ENCODE peak calls at places on chromosomes 13 and 19, in four cellular contexts. T, M, Z and Y are unnamed samples.

GRCh38 chr19:7004313-7004931 is 16.8 kb downstream of the MBD3L2B start:
- DNase-seq in Z (peak), T (peak), M (peak), Y (peak)

GRCh38 chr13:64718116-64718515 is 2512.0 kb downstream of the PCDH9 start:
- DNase-seq in Z (no peak), M (no peak), T (no peak), Y (no peak)

GRCh38 chr19:2477732-2478191 is 1.8 kb downstream of the GADD45B start:
- DNase-seq in T (no peak), Z (no peak), M (no peak), Y (no peak)

GRCh38 chr19:12513531-12514061 is 29.0 kb upstream of the ZNF709 start:
- DNase-seq in T (no peak), M (no peak), Z (no peak), Y (no peak)

GRCh38 chr19:11096210-11096841 is 7.1 kb downstream of the LDLR start:
- DNase-seq in M (no peak), T (no peak), Z (no peak), Y (no peak)

GRCh38 chr13:95924389-95924994 is 128.7 kb downstream of the UGGT2 start:
- DNase-seq in Z (no peak), T (peak), M (peak), Y (peak)

GRCh38 chr13:64928704-64929499 is 2301.2 kb downstream of the PCDH9 start:
- DNase-seq in T (peak), Z (no peak), M (no peak), Y (peak)

GRCh38 chr13:18943721-18944391 is 237.8 kb downstream of the TUBA3C start:
- DNase-seq in T (no peak), M (no peak), Z (no peak), Y (no peak)

GRCh38 chr19:34254552-34255432 is at the start of gene GARRE1:
- DNase-seq in M (no peak), Z (peak), T (no peak), Y (no peak)

GRCh38 chr19:5799247-5800241 is 5.3 kb upstream of the NRTN start:
- DNase-seq in M (no peak), T (no peak), Z (peak), Y (no peak)

GRCh38 chr13:106528711-106529414 is 6.6 kb downstream of the EFNB2 start:
- DNase-seq in Z (no peak), M (no peak), T (no peak), Y (no peak)

GRCh38 chr19:5148794-5149190 is 179.9 kb downstream of the KDM4B start:
- DNase-seq in T (no peak), Z (no peak), M (no peak), Y (no peak)

GRCh38 chr13:111963031-111963430 is 103.9 kb upstream of the SOX1 start:
- DNase-seq in Z (no peak), M (no peak), T (no peak), Y (no peak)

GRCh38 chr13:77143325-77143907 is 116.5 kb upstream of the FBXL3 start:
- DNase-seq in M (peak), Z (no peak), T (no peak), Y (peak)

GRCh38 chr19:4454952-4455738 is 2.4 kb downstream of the UBXN6 start:
- DNase-seq in Z (peak), T (no peak), M (no peak), Y (no peak)

GRCh38 chr13:106649495-106649894 is 81.6 kb upstream of the ARGLU1 start:
- DNase-seq in T (no peak), Z (no peak), M (no peak), Y (no peak)

GRCh38 chr19:46088101-46088500 is 36.4 kb downstream of the IGFL3 start:
- DNase-seq in M (no peak), Z (no peak), T (no peak), Y (no peak)

GRCh38 chr19:35913589-35913988 is 5.5 kb upstream of the TYROBP start:
- DNase-seq in Z (no peak), M (no peak), T (no peak), Y (no peak)

GRCh38 chr19:35911173-35911572 is 3.1 kb upstream of the TYROBP start:
- DNase-seq in M (no peak), Z (no peak), T (no peak), Y (no peak)

GRCh38 chr19:35908977-35909683 is 1.0 kb upstream of the TYROBP start:
- DNase-seq in T (no peak), M (no peak), Z (peak), Y (no peak)

GRCh38 chr19:35909684-35910035 is 1.6 kb upstream of the TYROBP start:
- DNase-seq in Z (no peak), M (no peak), T (no peak), Y (no peak)

DNA sequence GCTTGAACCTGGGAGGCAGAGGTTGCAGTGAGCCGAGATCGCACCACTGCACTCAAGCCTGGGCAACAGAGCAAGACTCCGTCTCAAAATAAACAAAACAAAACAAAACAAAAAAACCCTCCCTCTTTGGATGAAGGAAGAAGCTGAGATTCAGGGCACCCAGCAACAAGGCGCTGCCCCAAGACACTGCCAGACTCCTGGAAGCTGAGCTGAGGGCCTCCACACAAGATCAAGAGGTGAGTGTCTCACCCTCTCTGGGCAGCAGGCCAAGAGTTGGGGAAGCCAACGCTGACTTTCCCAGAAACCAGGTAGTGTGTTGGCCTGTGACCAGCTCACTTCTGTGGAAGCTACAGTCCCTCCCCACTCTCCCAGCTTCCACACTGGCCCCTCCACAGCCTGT is 3.7 kb upstream of the TYROBP start:
- DNase-seq in T (peak), Z (peak), M (no peak), Y (no peak)
- TF ChIP-seq TCF7L2 in T (no peak), Z (no peak), M (no peak), Y (no peak)

GRCh38 chr13:113838711-113839201 is 25.1 kb downstream of the GAS6 start:
- DNase-seq in T (no peak), M (no peak), Z (no peak), Y (no peak)

GRCh38 chr13:113839536-113840204 is 24.2 kb downstream of the GAS6 start:
- DNase-seq in T (no peak), Z (no peak), M (no peak), Y (no peak)

GRCh38 chr13:113841355-113841653 is 22.6 kb downstream of the GAS6 start:
- DNase-seq in T (no peak), M (no peak), Z (no peak), Y (no peak)

GRCh38 chr13:113842336-113843062 is 21.4 kb downstream of the GAS6 start:
- DNase-seq in Z (no peak), M (no peak), T (no peak), Y (no peak)

DNA sequence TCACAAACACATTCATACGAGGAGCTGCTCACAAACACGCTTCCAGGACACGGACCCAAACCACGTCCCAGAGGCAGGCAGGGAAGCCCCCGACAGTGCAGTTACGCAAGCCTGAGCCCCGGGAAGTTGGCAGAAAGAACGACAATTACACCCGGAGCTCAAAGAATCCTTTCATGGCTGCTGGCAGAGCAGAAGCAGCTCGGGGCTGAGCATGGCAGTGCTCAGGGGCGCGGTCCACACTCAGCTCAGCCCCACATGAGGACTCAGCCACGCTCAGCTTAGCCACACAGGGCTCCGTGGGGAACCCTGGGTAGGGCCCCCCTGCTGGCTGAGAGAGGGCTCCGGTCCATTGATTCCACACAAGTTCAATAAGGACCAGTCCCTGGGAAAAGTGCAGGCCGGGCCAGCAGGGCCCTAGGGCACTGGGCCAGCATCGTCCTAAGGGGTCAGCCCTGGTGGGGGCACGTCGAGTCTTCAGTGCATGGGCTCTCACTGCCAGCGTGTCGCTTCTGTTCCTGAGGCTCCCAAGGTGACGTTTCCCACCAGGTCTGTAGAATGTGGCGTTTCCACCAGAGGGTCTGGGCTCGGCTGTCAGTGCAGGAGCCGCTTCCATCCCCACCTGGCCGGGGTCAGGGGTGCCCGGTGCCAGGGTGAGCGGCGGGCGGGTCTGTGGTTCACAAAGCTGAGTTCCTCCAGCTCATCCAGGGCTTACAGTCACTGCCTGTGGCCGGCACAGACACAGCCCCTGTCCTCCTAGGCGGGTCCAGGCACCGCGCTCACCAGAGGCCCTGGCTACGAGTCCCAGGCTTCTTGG is 23.1 kb downstream of the GAS6 start:
- DNase-seq in M (no peak), T (no peak), Z (no peak), Y (no peak)
- TF ChIP-seq TCF7L2 in M (no peak), T (no peak), Z (no peak), Y (no peak)

DNA sequence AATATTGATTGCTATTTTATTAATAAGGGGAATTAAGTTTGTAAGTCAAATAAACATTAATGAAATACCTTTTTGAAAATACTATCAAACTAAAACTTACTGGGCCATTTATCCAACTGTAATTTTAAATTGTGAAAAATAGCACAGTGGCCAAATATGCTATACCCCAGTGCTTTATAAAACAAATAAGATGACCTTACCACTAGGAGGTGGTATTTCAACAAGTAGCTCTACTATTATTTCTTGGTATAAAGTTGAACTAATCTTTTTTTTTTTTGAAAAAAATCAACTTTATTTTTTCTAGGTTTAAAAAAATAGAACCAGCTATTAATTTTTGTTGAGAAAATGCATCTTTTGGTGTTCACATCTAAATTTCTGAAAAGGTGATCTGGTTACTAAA is 14.7 kb downstream of the LACC1 start:
- DNase-seq in Z (no peak), M (no peak), T (no peak), Y (no peak)
- TF ChIP-seq TCF7L2 in Z (no peak), M (no peak), T (no peak), Y (no peak)

DNA sequence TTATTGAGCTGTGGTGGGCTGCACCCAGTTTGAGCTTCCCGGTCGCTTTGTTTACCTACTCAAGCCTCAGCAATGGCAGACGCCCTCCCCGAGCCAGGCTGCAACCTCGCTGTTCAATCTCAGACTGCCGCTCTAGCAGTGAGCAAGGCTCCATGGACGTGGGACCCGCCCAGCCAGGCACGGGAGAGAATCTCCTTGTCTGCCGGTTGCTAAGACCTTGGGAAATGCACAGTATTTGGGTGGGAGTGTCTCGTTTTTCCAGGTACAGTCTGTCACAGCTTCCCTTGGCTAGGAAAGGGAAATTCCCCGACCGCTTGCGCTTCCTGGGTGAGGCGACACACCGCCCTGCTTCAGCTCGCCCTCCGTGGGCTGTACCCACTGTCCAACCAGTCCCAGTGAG is 27.7 kb upstream of the UBAC2 start:
- DNase-seq in M (no peak), Z (no peak), T (no peak), Y (no peak)
- TF ChIP-seq TCF7L2 in M (no peak), Z (no peak), T (no peak), Y (no peak)